ENCODE peak calls at places on chromosomes 16 and 17, in four cellular contexts. H is activated effector memory CD4-positive, alpha-beta T cell treated with anti-CD3 and anti-CD28 coated beads, Interleukin-2, amount 50 U/mL, for 16 hours; E is NCI-H345; N is HCT116. G is an unnamed sample.

GRCh38 chr16:83882118-83882879 is 16.6 kb upstream of the MLYCD start:
- DNase-seq in H (no peak), E (no peak), N (no peak), G (no peak)

GRCh38 chr17:80457236-80457856 is 19.1 kb downstream of the NPTX1 start:
- DNase-seq in H (no peak), E (no peak), N (no peak), G (no peak)

GRCh38 chr17:75371339-75371738 is 34.1 kb downstream of the GRB2 start:
- DNase-seq in H (no peak), E (no peak), N (no peak), G (no peak)

GRCh38 chr17:10702574-10702973 is 5.2 kb downstream of the ADPRM start:
- DNase-seq in H (no peak), E (no peak), N (no peak), G (peak; percentile 20)

GRCh38 chr17:39054111-39054645 is 87.0 kb upstream of the FBXO47 start:
- DNase-seq in H (no peak), E (no peak), N (no peak), G (no peak)

GRCh38 chr17:16297367-16298139 is 55.7 kb downstream of the CENPV start:
- DNase-seq in H (no peak), E (no peak), N (no peak), G (no peak)

GRCh38 chr17:71409137-71409536 is 711.7 kb upstream of the SOX9 start:
- DNase-seq in H (no peak), E (no peak), N (no peak), G (no peak)

GRCh38 chr17:83104577-83105505 is 25.4 kb downstream of the METRNL start:
- DNase-seq in H (no peak), E (no peak), N (no peak), G (no peak)

GRCh38 chr16:23508589-23509440 is 1.5 kb downstream of the GGA2 start:
- DNase-seq in H (no peak), E (no peak), N (no peak), G (no peak)

GRCh38 chr17:50394711-50395110 is 2.6 kb downstream of the LRRC59 start:
- DNase-seq in H (no peak), E (no peak), N (no peak), G (no peak)

GRCh38 chr16:14070877-14071575 is at the start of gene MRTFB:
- DNase-seq in H (peak; percentile 91), E (peak; percentile 87), N (peak; percentile 55), G (peak; percentile 9)

GRCh38 chr17:7509937-7510336 is 25.8 kb downstream of the POLR2A start:
- DNase-seq in H (peak; percentile 54), E (no peak), N (no peak), G (no peak)

GRCh38 chr17:29744121-29744520 is 121.4 kb upstream of the CORO6 start:
- DNase-seq in H (no peak), E (no peak), N (no peak), G (no peak)

GRCh38 chr16:595942-596735 is 6.3 kb downstream of the RAB40C start:
- DNase-seq in H (no peak), E (no peak), N (no peak), G (no peak)

GRCh38 chr17:79626156-79626890 is 15.5 kb upstream of the RBFOX3 start:
- DNase-seq in H (peak; percentile 24), E (no peak), N (no peak), G (no peak)

GRCh38 chr17:40616592-40616991 is 31.0 kb downstream of the SMARCE1 start:
- DNase-seq in H (no peak), E (no peak), N (no peak), G (no peak)

GRCh38 chr17:58576679-58577367 is 62.4 kb upstream of the MTMR4 start:
- DNase-seq in H (no peak), E (no peak), N (no peak), G (no peak)

GRCh38 chr16:81408409-81408950 is 36.1 kb upstream of the CMIP start:
- DNase-seq in H (no peak), E (no peak), N (no peak), G (no peak)

GRCh38 chr17:56979091-56979480 is 1.2 kb downstream of the SCPEP1 start:
- DNase-seq in H (no peak), E (no peak), N (no peak), G (no peak)

GRCh38 chr17:35730400-35731005 is 936 bp upstream of the RASL10B start:
- DNase-seq in H (no peak), E (no peak), N (no peak), G (no peak)

GRCh38 chr16:11258553-11259287 is 2.7 kb upstream of the SOCS1 start:
- DNase-seq in H (peak; percentile 73), E (no peak), N (no peak), G (peak; percentile 93)

GRCh38 chr17:47254403-47254943 is 846 bp downstream of the ITGB3 start:
- DNase-seq in H (no peak), E (no peak), N (no peak), G (no peak)

GRCh38 chr17:1107777-1108559 is 71.8 kb downstream of the ABR start:
- DNase-seq in H (peak; percentile 68), E (no peak), N (no peak), G (no peak)

GRCh38 chr17:82297804-82298537 is 19.4 kb downstream of the CD7 start:
- DNase-seq in H (peak; percentile 97), E (peak; percentile 52), N (no peak), G (peak; percentile 76)

GRCh38 chr16:30381351-30382041 is 865 bp downstream of the SEPTIN1 start:
- DNase-seq in H (peak; percentile 76), E (no peak), N (no peak), G (no peak)

GRCh38 chr16:10708969-10709368 is 14.2 kb upstream of the TEKT5 start:
- DNase-seq in H (no peak), E (no peak), N (no peak), G (no peak)

GRCh38 chr17:27282054-27282501 is 11.8 kb upstream of the WSB1 start:
- DNase-seq in H (no peak), E (no peak), N (no peak), G (peak; percentile 22)

GRCh38 chr16:25219070-25219737 is 2.5 kb downstream of the AQP8 start:
- DNase-seq in H (no peak), E (no peak), N (no peak), G (no peak)

GRCh38 chr17:81576621-81577277 is 24.6 kb upstream of the FAAP100 start:
- DNase-seq in H (no peak), E (no peak), N (no peak), G (no peak)

GRCh38 chr17:66451188-66452149 is 149.1 kb downstream of the PRKCA start:
- DNase-seq in H (no peak), E (no peak), N (no peak), G (no peak)

GRCh38 chr16:27174798-27175197 is 28.5 kb upstream of the KDM8 start:
- DNase-seq in H (no peak), E (no peak), N (no peak), G (no peak)

GRCh38 chr16:84485255-84486010 is 19.0 kb downstream of the MEAK7 start:
- DNase-seq in H (no peak), E (no peak), N (no peak), G (no peak)

GRCh38 chr17:20010099-20010863 is 1.1 kb downstream of the SPECC1 start:
- DNase-seq in H (no peak), E (peak; percentile 68), N (peak; percentile 54), G (peak; percentile 90)